ENCODE peak calls at places on chromosome 10, in five cellular contexts. One of them, this sample, is unnamed.

GRCh38 chr10:21020545-21020944 is 123.4 kb upstream of the NEBL start:
- DNase-seq in dorsolateral prefrontal cortex: no peak
- DNase-seq in heart right ventricle: no peak
- DNase-seq in psoas muscle: no peak
- DNase-seq in PC-9: no peak
- DNase-seq in this sample: no peak

GRCh38 chr10:55628260-55628701 is 732.8 kb downstream of the ZWINT start:
- DNase-seq in dorsolateral prefrontal cortex: peak; percentile 51
- DNase-seq in heart right ventricle: no peak
- DNase-seq in psoas muscle: no peak
- DNase-seq in PC-9: no peak
- DNase-seq in this sample: no peak

GRCh38 chr10:79985481-79986072 is 36.7 kb upstream of the SFTPD start:
- DNase-seq in dorsolateral prefrontal cortex: no peak
- DNase-seq in heart right ventricle: no peak
- DNase-seq in psoas muscle: no peak
- DNase-seq in PC-9: no peak
- DNase-seq in this sample: no peak

GRCh38 chr10:3873728-3874461 is 88.9 kb upstream of the KLF6 start:
- DNase-seq in dorsolateral prefrontal cortex: no peak
- DNase-seq in heart right ventricle: peak; percentile 31
- DNase-seq in psoas muscle: no peak
- DNase-seq in PC-9: peak; percentile 69
- DNase-seq in this sample: no peak

GRCh38 chr10:102185272-102185671 is 33.1 kb downstream of the NOLC1 start:
- DNase-seq in dorsolateral prefrontal cortex: no peak
- DNase-seq in heart right ventricle: no peak
- DNase-seq in psoas muscle: no peak
- DNase-seq in PC-9: no peak
- DNase-seq in this sample: no peak

GRCh38 chr10:70799124-70799523 is 13.9 kb upstream of the TBATA start:
- DNase-seq in dorsolateral prefrontal cortex: no peak
- DNase-seq in heart right ventricle: no peak
- DNase-seq in psoas muscle: no peak
- DNase-seq in PC-9: no peak
- DNase-seq in this sample: no peak

GRCh38 chr10:103479135-103479534 is at the start of gene CALHM3:
- DNase-seq in dorsolateral prefrontal cortex: no peak
- DNase-seq in heart right ventricle: no peak
- DNase-seq in psoas muscle: no peak
- DNase-seq in PC-9: peak; percentile 80
- DNase-seq in this sample: no peak

GRCh38 chr10:112778579-112778978 is 171.5 kb upstream of the TCF7L2 start:
- DNase-seq in dorsolateral prefrontal cortex: no peak
- DNase-seq in heart right ventricle: no peak
- DNase-seq in psoas muscle: no peak
- DNase-seq in PC-9: peak; percentile 87
- DNase-seq in this sample: no peak

GRCh38 chr10:69657417-69657816 is 27.4 kb downstream of the FAM241B start:
- DNase-seq in dorsolateral prefrontal cortex: no peak
- DNase-seq in heart right ventricle: no peak
- DNase-seq in psoas muscle: no peak
- DNase-seq in PC-9: no peak
- DNase-seq in this sample: no peak

GRCh38 chr10:24756283-24756682 is 32.6 kb upstream of the ARHGAP21 start:
- DNase-seq in dorsolateral prefrontal cortex: no peak
- DNase-seq in heart right ventricle: no peak
- DNase-seq in psoas muscle: no peak
- DNase-seq in PC-9: no peak
- DNase-seq in this sample: no peak

GRCh38 chr10:78211476-78212110 is 177.9 kb downstream of the RPS24 start:
- DNase-seq in dorsolateral prefrontal cortex: peak; percentile 67
- DNase-seq in heart right ventricle: peak; percentile 39
- DNase-seq in psoas muscle: no peak
- DNase-seq in PC-9: no peak
- DNase-seq in this sample: no peak

GRCh38 chr10:61764486-61764885 is 101.8 kb downstream of the CABCOCO1 start:
- DNase-seq in dorsolateral prefrontal cortex: no peak
- DNase-seq in heart right ventricle: no peak
- DNase-seq in psoas muscle: no peak
- DNase-seq in PC-9: no peak
- DNase-seq in this sample: no peak

GRCh38 chr10:12401466-12401865 is 52.1 kb downstream of the CAMK1D start:
- DNase-seq in dorsolateral prefrontal cortex: no peak
- DNase-seq in heart right ventricle: no peak
- DNase-seq in psoas muscle: no peak
- DNase-seq in PC-9: no peak
- DNase-seq in this sample: no peak

GRCh38 chr10:71270301-71270777 is 48.7 kb upstream of the SLC29A3 start:
- DNase-seq in dorsolateral prefrontal cortex: no peak
- DNase-seq in heart right ventricle: peak; percentile 60
- DNase-seq in psoas muscle: no peak
- DNase-seq in PC-9: no peak
- DNase-seq in this sample: no peak

GRCh38 chr10:3785251-3785848 is 341 bp upstream of the KLF6 start:
- DNase-seq in dorsolateral prefrontal cortex: peak; percentile 98
- DNase-seq in heart right ventricle: peak; percentile 99
- DNase-seq in psoas muscle: peak; percentile 100
- DNase-seq in PC-9: peak; percentile 85
- DNase-seq in this sample: peak; percentile 96

GRCh38 chr10:50739618-50740350 is at the start of gene ASAH2B:
- DNase-seq in dorsolateral prefrontal cortex: peak; percentile 79
- DNase-seq in heart right ventricle: peak; percentile 84
- DNase-seq in psoas muscle: peak; percentile 91
- DNase-seq in PC-9: peak; percentile 70
- DNase-seq in this sample: peak; percentile 91
- TF ChIP-seq CTCF in dorsolateral prefrontal cortex: no peak
- TF ChIP-seq CTCF in heart right ventricle: no peak
- TF ChIP-seq CTCF in psoas muscle: no peak
- TF ChIP-seq CTCF in PC-9: no peak
- TF ChIP-seq CTCF in this sample: no peak

GRCh38 chr10:67836491-67836890 is 1.5 kb downstream of the DNAJC12 start:
- DNase-seq in dorsolateral prefrontal cortex: no peak
- DNase-seq in heart right ventricle: no peak
- DNase-seq in psoas muscle: no peak
- DNase-seq in PC-9: no peak
- DNase-seq in this sample: no peak
- H3K4me3 ChIP-seq in dorsolateral prefrontal cortex: no peak overlapping the region
- H3K4me3 ChIP-seq in heart right ventricle: no peak overlapping the region
- H3K4me3 ChIP-seq in psoas muscle: peak overlapping the region; percentile 65
- H3K4me3 ChIP-seq in PC-9: no peak overlapping the region
- H3K4me3 ChIP-seq in this sample: no peak overlapping the region

DNA sequence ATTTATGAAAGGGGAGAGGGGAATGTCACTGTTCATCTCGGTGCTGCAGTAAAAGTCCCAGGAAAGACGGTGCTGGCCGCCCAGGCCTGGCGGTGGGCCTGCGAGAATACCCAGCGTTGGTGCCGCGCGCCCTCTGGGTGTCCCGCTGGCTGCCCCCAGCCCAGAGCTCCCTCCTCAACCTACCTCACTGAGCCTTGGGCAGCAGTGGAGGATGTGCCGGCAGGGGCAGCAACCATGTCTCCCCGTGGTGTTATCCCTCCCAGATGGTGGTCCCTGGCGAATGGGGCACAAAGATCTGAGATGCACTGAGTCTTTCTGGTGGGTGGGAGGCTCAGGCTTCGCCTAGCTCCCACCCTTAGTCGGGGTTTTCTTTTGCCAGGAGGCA is 9.4 kb upstream of the TLX1 start:
- DNase-seq in dorsolateral prefrontal cortex: no peak
- DNase-seq in heart right ventricle: no peak
- DNase-seq in psoas muscle: peak; percentile 46
- DNase-seq in PC-9: no peak
- DNase-seq in this sample: no peak
- H3K27me3 ChIP-seq in dorsolateral prefrontal cortex: peaks cover 92% of the 10 kb centered on the region
- H3K27me3 ChIP-seq in heart right ventricle: peaks cover 98% of the 10 kb centered on the region
- H3K27me3 ChIP-seq in psoas muscle: no peaks in the 10 kb centered on the region
- H3K27me3 ChIP-seq in PC-9: peaks cover 63% of the 10 kb centered on the region
- H3K27me3 ChIP-seq in this sample: peaks cover 96% of the 10 kb centered on the region

GRCh38 chr10:75708060-75708459 is 276.6 kb downstream of the LRMDA start:
- DNase-seq in dorsolateral prefrontal cortex: no peak
- DNase-seq in heart right ventricle: no peak
- DNase-seq in psoas muscle: no peak
- DNase-seq in PC-9: no peak
- DNase-seq in this sample: no peak
- TF ChIP-seq CTCF in dorsolateral prefrontal cortex: no peak
- TF ChIP-seq CTCF in heart right ventricle: no peak
- TF ChIP-seq CTCF in psoas muscle: no peak
- TF ChIP-seq CTCF in PC-9: no peak
- TF ChIP-seq CTCF in this sample: no peak

DNA sequence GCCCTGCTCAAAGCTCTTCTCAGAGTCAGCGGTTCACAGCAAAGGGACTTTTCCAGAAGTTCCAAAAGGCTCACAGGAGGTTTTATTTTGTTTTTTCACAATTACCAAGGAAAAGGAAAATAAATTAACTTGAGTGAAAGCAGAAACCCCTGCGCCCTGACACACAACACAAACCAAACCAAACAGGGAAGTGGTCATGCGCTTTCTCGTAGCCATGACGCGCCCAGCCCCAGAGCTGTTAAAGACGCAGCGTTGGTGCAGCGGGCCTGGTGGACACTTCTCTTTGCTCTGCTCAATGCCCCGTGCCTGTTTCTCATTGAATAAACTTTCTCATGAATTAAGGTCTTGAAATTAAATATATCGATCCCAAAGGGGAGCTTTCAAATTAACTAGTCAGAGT is 134.4 kb upstream of the LYZL2 start:
- DNase-seq in dorsolateral prefrontal cortex: no peak
- DNase-seq in heart right ventricle: no peak
- DNase-seq in psoas muscle: no peak
- DNase-seq in PC-9: no peak
- DNase-seq in this sample: peak; percentile 72
- H3K4me3 ChIP-seq in dorsolateral prefrontal cortex: no peak overlapping the region
- H3K4me3 ChIP-seq in heart right ventricle: no peak overlapping the region
- H3K4me3 ChIP-seq in psoas muscle: no peak overlapping the region
- H3K4me3 ChIP-seq in PC-9: no peak overlapping the region
- H3K4me3 ChIP-seq in this sample: no peak overlapping the region

GRCh38 chr10:22894714-22895113 is 33.1 kb upstream of the ARMC3 start:
- DNase-seq in dorsolateral prefrontal cortex: no peak
- DNase-seq in heart right ventricle: no peak
- DNase-seq in psoas muscle: no peak
- DNase-seq in PC-9: no peak
- DNase-seq in this sample: no peak

GRCh38 chr10:22899307-22899706 is 28.5 kb upstream of the ARMC3 start:
- DNase-seq in dorsolateral prefrontal cortex: no peak
- DNase-seq in heart right ventricle: no peak
- DNase-seq in psoas muscle: no peak
- DNase-seq in PC-9: no peak
- DNase-seq in this sample: no peak

GRCh38 chr10:22893776-22894175 is 34.1 kb upstream of the ARMC3 start:
- DNase-seq in dorsolateral prefrontal cortex: no peak
- DNase-seq in heart right ventricle: no peak
- DNase-seq in psoas muscle: no peak
- DNase-seq in PC-9: no peak
- DNase-seq in this sample: no peak

GRCh38 chr10:22899775-22900174 is 28.1 kb upstream of the ARMC3 start:
- DNase-seq in dorsolateral prefrontal cortex: no peak
- DNase-seq in heart right ventricle: no peak
- DNase-seq in psoas muscle: no peak
- DNase-seq in PC-9: no peak
- DNase-seq in this sample: no peak

GRCh38 chr10:22897371-22897770 is 30.5 kb upstream of the ARMC3 start:
- DNase-seq in dorsolateral prefrontal cortex: no peak
- DNase-seq in heart right ventricle: no peak
- DNase-seq in psoas muscle: no peak
- DNase-seq in PC-9: no peak
- DNase-seq in this sample: no peak
- H3K27me3 ChIP-seq in dorsolateral prefrontal cortex: no peaks in the 10 kb centered on the region
- H3K27me3 ChIP-seq in heart right ventricle: no peaks in the 10 kb centered on the region
- H3K27me3 ChIP-seq in psoas muscle: peaks cover 4% of the 10 kb centered on the region
- H3K27me3 ChIP-seq in PC-9: no peaks in the 10 kb centered on the region
- H3K27me3 ChIP-seq in this sample: no peaks in the 10 kb centered on the region

This sample was measured in left lung.